ENCODE peak calls at places on chromosomes 11 and 22, in ten cellular contexts. K is neural progenitor cell, P is pancreas, G is body of pancreas, Q is HepG2, O is heart right ventricle, W is osteoblast, Y is Peyer's patch, V is SJSA1, B is fibroblast of mammary gland. J is an unnamed sample.

GRCh38 chr22:38543822-38544221 is 26.2 kb downstream of the DMC1 start:
- DNase-seq in K (no peak), P (no peak), G (no peak), Q (no peak), O (no peak), W (no peak), Y (no peak), V (no peak), B (no peak), J (no peak)

GRCh38 chr11:96307748-96308133 is 35.3 kb downstream of the MAML2 start:
- DNase-seq in K (no peak), P (no peak), G (no peak), Q (no peak), O (no peak), W (peak), Y (no peak), V (peak), B (peak), J (peak)

GRCh38 chr11:72982286-72982685 is 159.8 kb downstream of the FCHSD2 start:
- DNase-seq in K (no peak), P (no peak), G (no peak), Q (no peak), O (no peak), W (peak), Y (no peak), V (no peak), B (no peak), J (no peak)

GRCh38 chr11:16352707-16353106 is 3.6 kb downstream of the SOX6 start:
- DNase-seq in K (no peak), P (no peak), G (no peak), Q (no peak), O (no peak), W (no peak), Y (no peak), V (no peak), B (no peak), J (no peak)

GRCh38 chr11:35838071-35838470 is 105.8 kb upstream of the LDLRAD3 start:
- DNase-seq in K (no peak), P (no peak), G (no peak), Q (no peak), O (no peak), W (no peak), Y (no peak), V (no peak), B (no peak), J (no peak)

GRCh38 chr22:27752141-27752540 is 49.4 kb downstream of the MN1 start:
- DNase-seq in K (no peak), P (no peak), G (no peak), Q (no peak), O (no peak), W (peak), Y (no peak), V (no peak), B (no peak), J (no peak)

GRCh38 chr11:65500262-65501004 is 1.6 kb downstream of the MALAT1 start:
- DNase-seq in K (no peak), P (peak), G (peak), Q (no peak), O (no peak), W (no peak), Y (peak), V (peak), B (peak), J (peak)

GRCh38 chr11:43770173-43770572 is 89.6 kb downstream of the HSD17B12 start:
- DNase-seq in K (no peak), P (no peak), G (no peak), Q (no peak), O (no peak), W (no peak), Y (no peak), V (no peak), B (no peak), J (no peak)

GRCh38 chr11:57426754-57427691 is at the start of gene SLC43A3:
- DNase-seq in K (peak), P (peak), G (peak), Q (peak), O (peak), W (peak), Y (peak), V (peak), B (peak), J (peak)

GRCh38 chr11:45857834-45858492 is 10.7 kb downstream of the CRY2 start:
- DNase-seq in K (no peak), P (peak), G (peak), Q (no peak), O (peak), W (peak), Y (no peak), V (no peak), B (peak), J (no peak)

GRCh38 chr11:113274708-113275582 is 39.4 kb upstream of the TTC12 start:
- DNase-seq in K (peak), P (no peak), G (no peak), Q (no peak), O (no peak), W (no peak), Y (no peak), V (no peak), B (no peak), J (peak)

GRCh38 chr22:49521787-49522224 is 305.9 kb downstream of the BRD1 start:
- DNase-seq in K (no peak), P (no peak), G (no peak), Q (no peak), O (no peak), W (peak), Y (no peak), V (no peak), B (no peak), J (no peak)

GRCh38 chr11:75773595-75774353 is 5.2 kb downstream of the DGAT2 start:
- DNase-seq in K (no peak), P (no peak), G (no peak), Q (no peak), O (no peak), W (peak), Y (no peak), V (no peak), B (no peak), J (peak)

GRCh38 chr22:47448231-47449035 is 686.0 kb downstream of the TBC1D22A start:
- DNase-seq in K (no peak), P (no peak), G (no peak), Q (no peak), O (no peak), W (no peak), Y (no peak), V (no peak), B (no peak), J (no peak)

GRCh38 chr11:44978961-44979331 is 28.3 kb upstream of the TP53I11 start:
- DNase-seq in K (no peak), P (peak), G (peak), Q (peak), O (no peak), W (no peak), Y (peak), V (no peak), B (no peak), J (peak)

GRCh38 chr11:24239016-24239720 is 257.7 kb upstream of the LUZP2 start:
- DNase-seq in K (no peak), P (no peak), G (no peak), Q (no peak), O (no peak), W (no peak), Y (no peak), V (no peak), B (peak), J (peak)

GRCh38 chr11:9616858-9617257 is 43.4 kb downstream of the WEE1 start:
- DNase-seq in K (no peak), P (no peak), G (no peak), Q (no peak), O (no peak), W (no peak), Y (no peak), V (no peak), B (peak), J (no peak)

GRCh38 chr11:17019231-17019630 is 5.0 kb upstream of the PLEKHA7 start:
- DNase-seq in K (no peak), P (no peak), G (no peak), Q (no peak), O (no peak), W (no peak), Y (no peak), V (no peak), B (no peak), J (peak)

GRCh38 chr11:70567680-70568503 is 169.6 kb downstream of the CTTN start:
- DNase-seq in K (peak), P (no peak), G (peak), Q (no peak), O (peak), W (peak), Y (peak), V (peak), B (peak), J (peak)

DNA sequence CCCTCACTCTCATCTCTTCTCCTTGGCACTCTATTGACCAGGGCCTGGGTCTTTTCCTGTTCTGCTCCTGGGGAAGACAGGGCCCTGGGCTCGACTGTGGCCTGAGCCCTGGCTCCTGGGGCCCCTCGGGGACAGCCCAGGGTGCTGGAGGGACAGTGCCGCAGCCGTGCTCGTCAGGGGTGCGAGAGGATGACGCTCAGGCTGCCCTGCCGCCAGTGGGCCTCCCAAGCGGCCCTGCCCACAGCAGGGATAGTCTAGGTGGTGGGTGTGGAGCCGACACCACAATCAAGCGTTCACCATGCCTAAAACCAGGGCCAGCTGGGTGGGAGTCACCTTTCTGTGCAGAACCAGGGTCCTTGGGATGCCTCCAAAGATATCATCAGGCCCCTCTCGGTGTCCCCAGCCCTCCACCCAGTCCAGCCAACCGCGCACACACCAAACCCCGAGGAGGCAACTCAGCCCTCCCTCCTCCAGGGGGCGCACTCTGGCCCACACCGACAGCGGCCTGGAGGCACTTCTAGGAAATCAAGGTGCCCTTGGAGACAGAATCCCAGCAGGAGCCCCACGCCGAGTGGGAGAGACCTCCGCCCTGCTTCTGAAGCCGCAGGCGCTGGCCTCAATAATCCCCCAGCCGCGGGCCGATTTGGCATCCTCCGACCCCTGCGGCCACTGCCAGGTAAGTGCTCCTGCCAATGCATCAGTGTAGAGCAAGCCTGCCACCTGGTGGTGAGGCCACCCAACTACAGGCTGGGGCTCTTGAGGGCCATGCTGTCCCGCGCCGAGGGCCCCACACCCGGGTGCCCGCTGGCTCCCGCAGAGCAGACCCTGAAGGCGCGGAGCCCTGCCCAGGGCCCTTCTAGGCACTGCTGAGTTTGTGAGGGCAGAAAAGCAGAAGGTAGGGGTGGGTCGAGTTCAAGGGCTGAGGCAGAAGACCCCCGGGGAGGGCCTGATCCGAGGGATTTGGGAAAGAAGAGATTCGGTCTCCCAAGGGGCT is 496.4 kb downstream of the BUD13 start:
- DNase-seq in K (peak), P (peak), G (peak), Q (peak), O (peak), W (peak), Y (peak), V (peak), B (peak), J (peak)
- H3K4me3 ChIP-seq in K (peak), P (peak), G (no peak), Q (peak), O (peak), W (no peak), Y (no peak), V (no peak), B (no peak), J (peak)

DNA sequence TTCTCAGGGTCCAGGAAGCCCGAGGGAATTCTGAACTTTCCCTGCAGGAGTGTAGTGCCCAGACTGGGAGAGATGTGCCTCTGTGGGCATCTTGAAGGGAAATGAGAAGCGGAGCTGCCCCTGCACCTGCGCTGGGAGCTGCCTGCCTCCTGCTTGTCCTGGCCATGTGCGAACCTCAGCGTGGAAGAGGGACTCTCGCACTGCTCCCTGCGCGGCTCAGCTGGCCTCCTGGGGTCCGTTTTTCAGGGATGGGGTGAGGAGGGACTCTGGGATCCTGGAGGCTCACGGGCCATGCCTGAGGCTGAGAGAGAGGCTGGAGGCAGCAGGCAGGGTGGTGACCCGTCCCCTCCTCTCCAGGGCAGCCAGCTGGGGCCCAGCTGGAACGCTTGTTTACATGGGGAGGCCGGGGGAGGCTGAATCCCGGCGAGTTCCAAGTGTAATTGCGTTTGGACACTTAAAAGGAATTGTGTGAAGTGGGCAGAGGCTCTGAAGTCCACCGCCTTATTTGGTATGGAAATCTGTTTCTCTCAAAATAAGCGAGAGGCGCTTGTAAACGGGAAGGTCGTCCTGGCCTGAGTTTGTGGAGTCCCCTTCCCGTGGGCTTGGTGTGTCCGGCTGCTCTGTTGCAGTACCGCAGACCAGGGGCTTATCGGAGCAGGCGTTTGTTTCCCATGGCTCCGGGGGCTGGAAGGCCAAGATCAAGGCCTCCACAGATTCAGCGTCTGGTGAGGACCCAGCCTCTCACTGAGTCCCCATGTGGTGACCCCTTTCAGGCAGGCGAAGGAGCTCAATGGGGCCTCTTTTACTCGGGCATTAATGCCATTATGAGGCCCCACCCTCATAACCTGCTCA is 1.3 kb upstream of the MRGPRF start:
- DNase-seq in K (peak), P (no peak), G (no peak), Q (peak), O (peak), W (peak), Y (no peak), V (peak), B (no peak), J (no peak)
- H3K4me3 ChIP-seq in K (peak), P (no peak), G (no peak), Q (no peak), O (no peak), W (no peak), Y (no peak), V (no peak), B (no peak), J (no peak)

DNA sequence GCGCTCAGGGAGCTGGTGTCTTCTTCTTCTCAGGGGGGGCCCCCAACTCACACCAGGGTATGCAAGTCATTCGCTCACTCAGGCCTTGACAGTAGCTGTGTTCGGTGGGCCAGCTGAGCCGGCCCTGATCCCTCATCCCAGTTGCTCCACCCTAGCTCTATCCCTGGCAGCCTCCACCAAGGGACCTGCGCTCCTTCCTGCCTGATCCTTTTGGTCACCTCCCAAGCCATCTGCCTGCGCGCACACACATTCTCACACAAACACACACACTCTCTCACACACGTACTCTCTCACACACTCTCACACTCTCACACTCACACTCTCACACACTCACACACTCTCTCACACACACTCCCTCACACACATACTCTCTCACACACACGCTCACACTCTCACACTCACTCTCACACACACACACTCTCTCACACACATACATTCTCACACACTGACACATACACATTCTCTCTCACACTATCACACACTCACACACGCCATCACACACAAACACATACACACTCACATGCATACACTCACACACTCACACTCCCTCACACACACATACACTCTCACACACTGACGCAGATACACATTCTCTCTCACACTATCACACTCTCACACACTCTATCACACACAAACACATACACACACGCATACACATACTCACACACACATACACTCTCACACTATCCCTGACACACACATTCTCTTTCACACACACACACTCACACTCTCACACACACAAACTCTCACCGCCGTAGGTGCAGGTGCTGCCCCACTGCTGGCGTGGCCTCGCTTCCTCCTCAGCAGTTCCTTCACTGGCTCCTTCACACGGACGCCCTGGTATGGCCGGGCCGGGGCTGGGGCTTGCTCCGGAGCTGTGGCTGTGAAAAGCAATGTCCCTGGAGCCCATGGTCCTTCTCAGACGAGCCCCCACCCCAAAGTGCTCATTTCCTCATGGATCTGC is 20.8 kb downstream of the POU2AF1 start:
- DNase-seq in K (no peak), P (no peak), G (no peak), Q (no peak), O (no peak), W (no peak), Y (no peak), V (no peak), B (no peak), J (no peak)
- H3K4me3 ChIP-seq in K (no peak), P (no peak), G (no peak), Q (no peak), O (no peak), W (no peak), Y (no peak), V (no peak), B (no peak), J (no peak)

GRCh38 chr11:12433571-12434061 is 56.2 kb downstream of the PARVA start:
- DNase-seq in K (no peak), P (no peak), G (no peak), Q (no peak), O (no peak), W (peak), Y (no peak), V (peak), B (peak), J (no peak)

GRCh38 chr11:12430351-12430750 is 53.0 kb downstream of the PARVA start:
- DNase-seq in K (no peak), P (no peak), G (no peak), Q (no peak), O (no peak), W (no peak), Y (no peak), V (no peak), B (peak), J (peak)

GRCh38 chr11:12432507-12432906 is 55.1 kb downstream of the PARVA start:
- DNase-seq in K (no peak), P (no peak), G (no peak), Q (no peak), O (no peak), W (no peak), Y (no peak), V (no peak), B (no peak), J (no peak)

GRCh38 chr11:12429155-12429554 is 51.8 kb downstream of the PARVA start:
- DNase-seq in K (no peak), P (no peak), G (no peak), Q (no peak), O (no peak), W (no peak), Y (no peak), V (no peak), B (no peak), J (no peak)

DNA sequence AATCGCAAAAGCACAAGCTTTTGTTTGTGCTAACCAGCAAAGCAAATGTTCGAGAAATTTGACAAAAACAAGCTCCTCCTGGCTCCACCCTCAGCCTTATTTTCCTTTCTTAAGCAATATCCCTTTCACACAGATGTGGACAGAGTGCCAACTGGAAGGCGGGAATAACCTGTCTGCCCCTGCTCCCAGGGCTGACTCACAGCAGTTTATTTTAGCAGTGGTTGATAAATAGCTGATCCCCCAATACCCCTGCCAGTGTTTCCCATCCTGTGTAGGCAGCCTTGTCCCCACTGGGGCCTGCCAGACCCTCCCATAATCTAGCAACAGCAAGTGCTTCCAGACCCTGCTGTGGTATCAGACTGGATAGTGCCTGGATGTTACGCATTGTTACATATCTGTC is 53.5 kb downstream of the PARVA start:
- DNase-seq in K (no peak), P (peak), G (peak), Q (peak), O (no peak), W (peak), Y (no peak), V (no peak), B (peak), J (peak)
- H3K4me3 ChIP-seq in K (no peak), P (no peak), G (no peak), Q (no peak), O (no peak), W (peak), Y (no peak), V (no peak), B (peak), J (no peak)

GRCh38 chr22:39661842-39662676 is 91.5 kb downstream of the CACNA1I start:
- DNase-seq in K (peak), P (peak), G (peak), Q (no peak), O (no peak), W (no peak), Y (peak), V (no peak), B (no peak), J (peak)
- H3K4me3 ChIP-seq in K (peak), P (peak), G (no peak), Q (no peak), O (peak), W (no peak), Y (peak), V (no peak), B (no peak), J (no peak)

DNA sequence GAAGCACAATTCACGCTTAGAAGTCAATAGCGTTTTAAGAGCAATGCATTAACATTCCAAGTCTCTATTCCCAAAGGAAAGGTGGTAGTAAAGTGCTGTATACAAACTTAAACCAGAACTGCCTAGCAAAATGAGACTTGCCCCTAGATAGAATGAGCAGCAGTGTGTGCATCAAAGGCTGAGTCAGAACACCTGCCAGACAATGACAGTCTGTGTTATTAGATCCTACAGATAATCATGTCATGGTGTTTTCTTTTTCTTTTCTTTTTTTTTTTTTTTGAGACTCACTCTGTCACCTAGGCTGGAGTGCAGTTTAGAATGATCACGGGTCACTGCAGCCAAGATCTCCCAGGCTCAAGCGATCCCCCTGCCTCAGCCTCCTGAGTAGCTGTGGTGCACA is 1.6 kb downstream of the RTCB start:
- DNase-seq in K (no peak), P (no peak), G (no peak), Q (peak), O (no peak), W (no peak), Y (no peak), V (no peak), B (no peak), J (peak)
- H3K4me3 ChIP-seq in K (peak), P (peak), G (no peak), Q (peak), O (peak), W (no peak), Y (no peak), V (no peak), B (peak), J (no peak)

GRCh38 chr22:50674606-50675552 is 2.3 kb downstream of the SHANK3 start:
- DNase-seq in K (peak), P (peak), G (peak), Q (peak), O (no peak), W (peak), Y (peak), V (no peak), B (no peak), J (peak)
- H3K4me3 ChIP-seq in K (peak), P (peak), G (no peak), Q (peak), O (peak), W (no peak), Y (peak), V (no peak), B (no peak), J (peak)

GRCh38 chr11:126534141-126534805 is 178.8 kb downstream of the ST3GAL4 start:
- DNase-seq in K (peak), P (no peak), G (no peak), Q (no peak), O (no peak), W (peak), Y (no peak), V (no peak), B (no peak), J (no peak)
- H3K4me3 ChIP-seq in K (no peak), P (no peak), G (no peak), Q (no peak), O (no peak), W (no peak), Y (no peak), V (no peak), B (no peak), J (no peak)